ENCODE peak calls at places on chromosomes 5 and 9, in seven cellular contexts. One of them, this sample, is unnamed.

GRCh38 chr5:34505731-34506130 is 150.4 kb upstream of the RAI14 start:
- DNase-seq in endothelial cell: no peak
- DNase-seq in H9: no peak
- DNase-seq in adrenal gland: no peak
- DNase-seq in CD4-positive, alpha-beta T cell: no peak
- DNase-seq in pancreas: no peak
- DNase-seq in upper lobe of right lung: no peak
- DNase-seq in this sample: no peak

GRCh38 chr5:93789173-93790070 is 48.0 kb upstream of the POU5F2 start:
- DNase-seq in endothelial cell: no peak
- DNase-seq in H9: no peak
- DNase-seq in adrenal gland: no peak
- DNase-seq in CD4-positive, alpha-beta T cell: no peak
- DNase-seq in pancreas: no peak
- DNase-seq in upper lobe of right lung: no peak
- DNase-seq in this sample: no peak

GRCh38 chr5:64213568-64213967 is 47.9 kb downstream of the RNF180 start:
- DNase-seq in endothelial cell: no peak
- DNase-seq in H9: no peak
- DNase-seq in adrenal gland: no peak
- DNase-seq in CD4-positive, alpha-beta T cell: no peak
- DNase-seq in pancreas: no peak
- DNase-seq in upper lobe of right lung: no peak
- DNase-seq in this sample: no peak

GRCh38 chr9:1709347-1709746 is 305.8 kb upstream of the SMARCA2 start:
- DNase-seq in endothelial cell: no peak
- DNase-seq in H9: no peak
- DNase-seq in adrenal gland: peak
- DNase-seq in CD4-positive, alpha-beta T cell: no peak
- DNase-seq in pancreas: no peak
- DNase-seq in upper lobe of right lung: no peak
- DNase-seq in this sample: no peak

GRCh38 chr9:72362680-72363139 is 2.3 kb downstream of the ZFAND5 start:
- DNase-seq in endothelial cell: peak
- DNase-seq in H9: no peak
- DNase-seq in adrenal gland: peak
- DNase-seq in CD4-positive, alpha-beta T cell: peak
- DNase-seq in pancreas: peak
- DNase-seq in upper lobe of right lung: no peak
- DNase-seq in this sample: peak

GRCh38 chr5:91848453-91848852 is 465.3 kb upstream of the ARRDC3 start:
- DNase-seq in endothelial cell: no peak
- DNase-seq in H9: no peak
- DNase-seq in adrenal gland: no peak
- DNase-seq in CD4-positive, alpha-beta T cell: no peak
- DNase-seq in pancreas: no peak
- DNase-seq in upper lobe of right lung: no peak
- DNase-seq in this sample: no peak

GRCh38 chr5:113170707-113171106 is 194.1 kb downstream of the DCP2 start:
- DNase-seq in endothelial cell: no peak
- DNase-seq in H9: no peak
- DNase-seq in adrenal gland: no peak
- DNase-seq in CD4-positive, alpha-beta T cell: no peak
- DNase-seq in pancreas: no peak
- DNase-seq in upper lobe of right lung: no peak
- DNase-seq in this sample: no peak

GRCh38 chr5:32232441-32233219 is 58.5 kb upstream of the GOLPH3 start:
- DNase-seq in endothelial cell: peak
- DNase-seq in H9: peak
- DNase-seq in adrenal gland: peak
- DNase-seq in CD4-positive, alpha-beta T cell: peak
- DNase-seq in pancreas: peak
- DNase-seq in upper lobe of right lung: peak
- DNase-seq in this sample: peak

GRCh38 chr5:169668732-169669131 is 31.7 kb downstream of the DOCK2 start:
- DNase-seq in endothelial cell: no peak
- DNase-seq in H9: no peak
- DNase-seq in adrenal gland: no peak
- DNase-seq in CD4-positive, alpha-beta T cell: no peak
- DNase-seq in pancreas: no peak
- DNase-seq in upper lobe of right lung: no peak
- DNase-seq in this sample: no peak

GRCh38 chr9:136543830-136544548 is 1.9 kb downstream of the NOTCH1 start:
- DNase-seq in endothelial cell: no peak
- DNase-seq in H9: no peak
- DNase-seq in adrenal gland: no peak
- DNase-seq in CD4-positive, alpha-beta T cell: no peak
- DNase-seq in pancreas: peak
- DNase-seq in upper lobe of right lung: no peak
- DNase-seq in this sample: no peak

GRCh38 chr9:121893787-121894186 is 199.3 kb downstream of the TTLL11 start:
- DNase-seq in endothelial cell: no peak
- DNase-seq in H9: no peak
- DNase-seq in adrenal gland: no peak
- DNase-seq in CD4-positive, alpha-beta T cell: no peak
- DNase-seq in pancreas: no peak
- DNase-seq in upper lobe of right lung: no peak
- DNase-seq in this sample: no peak

GRCh38 chr9:93949694-93950449 is 5.3 kb downstream of the BARX1 start:
- DNase-seq in endothelial cell: no peak
- DNase-seq in H9: peak
- DNase-seq in adrenal gland: no peak
- DNase-seq in CD4-positive, alpha-beta T cell: no peak
- DNase-seq in pancreas: no peak
- DNase-seq in upper lobe of right lung: no peak
- DNase-seq in this sample: no peak

GRCh38 chr5:76986828-76987526 is 34.1 kb downstream of the CRHBP start:
- DNase-seq in endothelial cell: no peak
- DNase-seq in H9: no peak
- DNase-seq in adrenal gland: no peak
- DNase-seq in CD4-positive, alpha-beta T cell: no peak
- DNase-seq in pancreas: no peak
- DNase-seq in upper lobe of right lung: no peak
- DNase-seq in this sample: no peak

GRCh38 chr9:1997646-1998045 is 17.5 kb upstream of the SMARCA2 start:
- DNase-seq in endothelial cell: no peak
- DNase-seq in H9: no peak
- DNase-seq in adrenal gland: no peak
- DNase-seq in CD4-positive, alpha-beta T cell: no peak
- DNase-seq in pancreas: no peak
- DNase-seq in upper lobe of right lung: no peak
- DNase-seq in this sample: no peak

GRCh38 chr5:133372306-133373008 is 239.9 kb downstream of the FSTL4 start:
- DNase-seq in endothelial cell: no peak
- DNase-seq in H9: no peak
- DNase-seq in adrenal gland: no peak
- DNase-seq in CD4-positive, alpha-beta T cell: no peak
- DNase-seq in pancreas: no peak
- DNase-seq in upper lobe of right lung: no peak
- DNase-seq in this sample: no peak

GRCh38 chr9:96027271-96028131 is 152.0 kb downstream of the ERCC6L2 start:
- DNase-seq in endothelial cell: peak
- DNase-seq in H9: peak
- DNase-seq in adrenal gland: no peak
- DNase-seq in CD4-positive, alpha-beta T cell: no peak
- DNase-seq in pancreas: no peak
- DNase-seq in upper lobe of right lung: peak
- DNase-seq in this sample: peak

GRCh38 chr9:36902861-36903524 is 131.1 kb downstream of the PAX5 start:
- DNase-seq in endothelial cell: no peak
- DNase-seq in H9: no peak
- DNase-seq in adrenal gland: no peak
- DNase-seq in CD4-positive, alpha-beta T cell: no peak
- DNase-seq in pancreas: no peak
- DNase-seq in upper lobe of right lung: no peak
- DNase-seq in this sample: no peak

GRCh38 chr5:94505327-94506080 is 112.9 kb downstream of the KIAA0825 start:
- DNase-seq in endothelial cell: no peak
- DNase-seq in H9: no peak
- DNase-seq in adrenal gland: no peak
- DNase-seq in CD4-positive, alpha-beta T cell: no peak
- DNase-seq in pancreas: no peak
- DNase-seq in upper lobe of right lung: no peak
- DNase-seq in this sample: no peak

GRCh38 chr9:137685035-137685885 is 66.5 kb downstream of the EHMT1 start:
- DNase-seq in endothelial cell: no peak
- DNase-seq in H9: no peak
- DNase-seq in adrenal gland: no peak
- DNase-seq in CD4-positive, alpha-beta T cell: no peak
- DNase-seq in pancreas: no peak
- DNase-seq in upper lobe of right lung: no peak
- DNase-seq in this sample: no peak

GRCh38 chr9:76667521-76667957 is 96.7 kb upstream of the PCA3 start:
- DNase-seq in endothelial cell: no peak
- DNase-seq in H9: no peak
- DNase-seq in adrenal gland: no peak
- DNase-seq in CD4-positive, alpha-beta T cell: no peak
- DNase-seq in pancreas: no peak
- DNase-seq in upper lobe of right lung: no peak
- DNase-seq in this sample: no peak

GRCh38 chr5:111656580-111656979 is 100.4 kb downstream of the NREP start:
- DNase-seq in endothelial cell: no peak
- DNase-seq in H9: no peak
- DNase-seq in adrenal gland: no peak
- DNase-seq in CD4-positive, alpha-beta T cell: no peak
- DNase-seq in pancreas: no peak
- DNase-seq in upper lobe of right lung: no peak
- DNase-seq in this sample: no peak

GRCh38 chr9:109098221-109098959 is 21.4 kb downstream of the TMEM245 start:
- DNase-seq in endothelial cell: peak
- DNase-seq in H9: no peak
- DNase-seq in adrenal gland: peak
- DNase-seq in CD4-positive, alpha-beta T cell: no peak
- DNase-seq in pancreas: no peak
- DNase-seq in upper lobe of right lung: no peak
- DNase-seq in this sample: peak

GRCh38 chr5:22431840-22432239 is 421.3 kb downstream of the CDH12 start:
- DNase-seq in endothelial cell: no peak
- DNase-seq in H9: no peak
- DNase-seq in adrenal gland: no peak
- DNase-seq in CD4-positive, alpha-beta T cell: no peak
- DNase-seq in pancreas: no peak
- DNase-seq in upper lobe of right lung: no peak
- DNase-seq in this sample: no peak

GRCh38 chr5:160649304-160649703 is 202.7 kb downstream of the ATP10B start:
- DNase-seq in endothelial cell: peak
- DNase-seq in H9: peak
- DNase-seq in adrenal gland: no peak
- DNase-seq in CD4-positive, alpha-beta T cell: no peak
- DNase-seq in pancreas: no peak
- DNase-seq in upper lobe of right lung: no peak
- DNase-seq in this sample: peak

GRCh38 chr5:31722111-31722510 is 83.2 kb downstream of the PDZD2 start:
- DNase-seq in endothelial cell: no peak
- DNase-seq in H9: no peak
- DNase-seq in adrenal gland: peak
- DNase-seq in CD4-positive, alpha-beta T cell: no peak
- DNase-seq in pancreas: no peak
- DNase-seq in upper lobe of right lung: no peak
- DNase-seq in this sample: no peak

GRCh38 chr5:1725641-1726468 is 73.8 kb downstream of the MRPL36 start:
- DNase-seq in endothelial cell: peak
- DNase-seq in H9: peak
- DNase-seq in adrenal gland: no peak
- DNase-seq in CD4-positive, alpha-beta T cell: no peak
- DNase-seq in pancreas: no peak
- DNase-seq in upper lobe of right lung: peak
- DNase-seq in this sample: no peak

GRCh38 chr9:92180669-92181181 is 65.5 kb upstream of the SPTLC1 start:
- DNase-seq in endothelial cell: no peak
- DNase-seq in H9: no peak
- DNase-seq in adrenal gland: peak
- DNase-seq in CD4-positive, alpha-beta T cell: no peak
- DNase-seq in pancreas: no peak
- DNase-seq in upper lobe of right lung: no peak
- DNase-seq in this sample: no peak

GRCh38 chr5:142902188-142902965 is 132.2 kb downstream of the ARHGAP26 start:
- DNase-seq in endothelial cell: no peak
- DNase-seq in H9: no peak
- DNase-seq in adrenal gland: no peak
- DNase-seq in CD4-positive, alpha-beta T cell: no peak
- DNase-seq in pancreas: no peak
- DNase-seq in upper lobe of right lung: no peak
- DNase-seq in this sample: no peak

GRCh38 chr9:22228542-22228941 is 218.1 kb upstream of the DMRTA1 start:
- DNase-seq in endothelial cell: no peak
- DNase-seq in H9: no peak
- DNase-seq in adrenal gland: no peak
- DNase-seq in CD4-positive, alpha-beta T cell: no peak
- DNase-seq in pancreas: no peak
- DNase-seq in upper lobe of right lung: no peak
- DNase-seq in this sample: no peak
- TF ChIP-seq CTCF in endothelial cell: no peak
- TF ChIP-seq CTCF in H9: peak
- TF ChIP-seq CTCF in adrenal gland: no peak
- TF ChIP-seq CTCF in CD4-positive, alpha-beta T cell: no peak
- TF ChIP-seq CTCF in pancreas: peak
- TF ChIP-seq CTCF in upper lobe of right lung: peak
- TF ChIP-seq CTCF in this sample: no peak

GRCh38 chr5:135724475-135725065 is 109.9 kb upstream of the SLC25A48 start:
- DNase-seq in endothelial cell: no peak
- DNase-seq in H9: no peak
- DNase-seq in adrenal gland: peak
- DNase-seq in CD4-positive, alpha-beta T cell: no peak
- DNase-seq in pancreas: no peak
- DNase-seq in upper lobe of right lung: no peak
- DNase-seq in this sample: peak

DNA sequence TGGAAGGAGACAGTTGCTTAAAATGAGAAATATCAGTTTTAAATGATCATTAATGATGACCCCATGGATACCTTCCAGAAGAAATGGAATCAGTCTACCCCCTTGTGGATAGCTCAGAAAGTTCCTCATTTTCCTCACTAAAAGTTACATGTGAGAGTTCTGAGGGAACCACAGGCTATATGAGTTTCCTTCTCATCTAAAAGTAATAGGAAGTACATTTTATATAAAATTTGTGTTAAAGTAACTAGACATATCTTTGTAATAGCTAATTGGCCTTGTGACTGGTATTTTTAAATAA is 104.9 kb upstream of the SLC25A48 start:
- DNase-seq in endothelial cell: no peak
- DNase-seq in H9: no peak
- DNase-seq in adrenal gland: no peak
- DNase-seq in CD4-positive, alpha-beta T cell: no peak
- DNase-seq in pancreas: no peak
- DNase-seq in upper lobe of right lung: no peak
- DNase-seq in this sample: no peak
- TF ChIP-seq CTCF in endothelial cell: peak
- TF ChIP-seq CTCF in H9: peak
- TF ChIP-seq CTCF in adrenal gland: no peak
- TF ChIP-seq CTCF in CD4-positive, alpha-beta T cell: no peak
- TF ChIP-seq CTCF in pancreas: no peak
- TF ChIP-seq CTCF in upper lobe of right lung: peak
- TF ChIP-seq CTCF in this sample: peak

GRCh38 chr5:176319827-176320554 is 41.6 kb downstream of the KIAA1191 start:
- DNase-seq in endothelial cell: no peak
- DNase-seq in H9: no peak
- DNase-seq in adrenal gland: no peak
- DNase-seq in CD4-positive, alpha-beta T cell: no peak
- DNase-seq in pancreas: no peak
- DNase-seq in upper lobe of right lung: no peak
- DNase-seq in this sample: no peak
- TF ChIP-seq CTCF in endothelial cell: no peak
- TF ChIP-seq CTCF in H9: peak
- TF ChIP-seq CTCF in adrenal gland: peak
- TF ChIP-seq CTCF in CD4-positive, alpha-beta T cell: no peak
- TF ChIP-seq CTCF in pancreas: no peak
- TF ChIP-seq CTCF in upper lobe of right lung: no peak
- TF ChIP-seq CTCF in this sample: peak

GRCh38 chr5:163569284-163569683 is 63.9 kb downstream of the MAT2B start:
- DNase-seq in endothelial cell: no peak
- DNase-seq in H9: no peak
- DNase-seq in adrenal gland: no peak
- DNase-seq in CD4-positive, alpha-beta T cell: no peak
- DNase-seq in pancreas: no peak
- DNase-seq in upper lobe of right lung: no peak
- DNase-seq in this sample: no peak
- TF ChIP-seq CTCF in endothelial cell: no peak
- TF ChIP-seq CTCF in H9: peak
- TF ChIP-seq CTCF in adrenal gland: no peak
- TF ChIP-seq CTCF in CD4-positive, alpha-beta T cell: no peak
- TF ChIP-seq CTCF in pancreas: no peak
- TF ChIP-seq CTCF in upper lobe of right lung: no peak
- TF ChIP-seq CTCF in this sample: no peak

This sample was measured in thyroid gland.